ENCODE peak calls at places on chromosomes 4 and X, in nine cellular contexts. S is aorta; Y is NCI-H460; O is breast epithelium; F is activated T-helper 1 cell treated with anti-CD3 and anti-CD28 coated beads, Interleukin-12 subunit alpha, Interleukin-12 subunit beta, Interleukin-2, Interleukin-4 antibody, amounts not matched to agents 30 ng/mL and 10 ng/mL and 1 ng/mL, durations not matched to agents 14 hours and 24 hours and 36 hours; J is fibroblast of the conjunctiva; K is NAMALWA; D is skeletal muscle cell; R is cardiac muscle cell. G is an unnamed sample.

GRCh38 chrX:113586281-113586898 is 745.8 kb upstream of the AMOT start:
- DNase-seq in S (no peak), Y (no peak), O (no peak), F (no peak), J (no peak), K (no peak), D (no peak), R (no peak), G (no peak)

GRCh38 chr4:120111745-120112144 is 45.1 kb upstream of the MAD2L1 start:
- DNase-seq in S (no peak), Y (no peak), O (no peak), F (no peak), J (no peak), K (no peak), D (no peak), R (no peak), G (no peak)

GRCh38 chr4:112183252-112183651 is 38.0 kb downstream of the FAM241A start:
- DNase-seq in S (no peak), Y (no peak), O (no peak), F (no peak), J (no peak), K (no peak), D (no peak), R (no peak), G (no peak)

GRCh38 chrX:49934148-49934547 is 11.8 kb downstream of the CLCN5 start:
- DNase-seq in S (no peak), Y (no peak), O (no peak), F (no peak), J (no peak), K (no peak), D (no peak), R (no peak), G (no peak)

GRCh38 chrX:3518870-3519269 is 172.4 kb upstream of the MXRA5 start:
- DNase-seq in S (no peak), Y (peak), O (no peak), F (no peak), J (peak), K (no peak), D (peak), R (no peak), G (no peak)

GRCh38 chr4:74426101-74426500 is 18.8 kb upstream of the AREG start:
- DNase-seq in S (no peak), Y (no peak), O (no peak), F (no peak), J (peak), K (no peak), D (peak), R (no peak), G (no peak)

GRCh38 chr4:99863804-99864203 is 30.4 kb downstream of the LAMTOR3 start:
- DNase-seq in S (no peak), Y (peak), O (no peak), F (no peak), J (no peak), K (no peak), D (peak), R (no peak), G (no peak)

GRCh38 chrX:46737041-46737440 is 21.9 kb downstream of the SLC9A7 start:
- DNase-seq in S (no peak), Y (no peak), O (no peak), F (no peak), J (no peak), K (no peak), D (no peak), R (no peak), G (no peak)

GRCh38 chr4:7210818-7211217 is 18.5 kb downstream of the SORCS2 start:
- DNase-seq in S (no peak), Y (no peak), O (no peak), F (no peak), J (peak), K (no peak), D (peak), R (no peak), G (no peak)

GRCh38 chr4:83282049-83282535 is 2.5 kb downstream of the COQ2 start:
- DNase-seq in S (no peak), Y (peak), O (no peak), F (peak), J (peak), K (peak), D (peak), R (peak), G (peak)

GRCh38 chrX:17590892-17591740 is 146.2 kb upstream of the SCML1 start:
- DNase-seq in S (peak), Y (peak), O (no peak), F (peak), J (peak), K (peak), D (peak), R (peak), G (no peak)

GRCh38 chr4:7192252-7193039 is at the start of gene SORCS2:
- DNase-seq in S (peak), Y (peak), O (peak), F (peak), J (no peak), K (peak), D (no peak), R (peak), G (peak)

GRCh38 chr4:124432500-124432899 is 280.0 kb downstream of the ANKRD50 start:
- DNase-seq in S (no peak), Y (no peak), O (no peak), F (no peak), J (no peak), K (no peak), D (peak), R (no peak), G (no peak)

GRCh38 chr4:157804986-157805385 is 367.8 kb downstream of the GASK1B start:
- DNase-seq in S (no peak), Y (no peak), O (no peak), F (no peak), J (no peak), K (no peak), D (no peak), R (peak), G (no peak)

GRCh38 chr4:77001907-77002306 is 52.4 kb downstream of the SEPTIN11 start:
- DNase-seq in S (no peak), Y (no peak), O (no peak), F (no peak), J (no peak), K (no peak), D (no peak), R (peak), G (no peak)

GRCh38 chrX:31603411-31604120 is 531.7 kb upstream of the FTHL17 start:
- DNase-seq in S (no peak), Y (no peak), O (no peak), F (no peak), J (no peak), K (no peak), D (no peak), R (no peak), G (no peak)

GRCh38 chr4:10239982-10240654 is 123.5 kb upstream of the WDR1 start:
- DNase-seq in S (no peak), Y (no peak), O (no peak), F (no peak), J (no peak), K (peak), D (no peak), R (no peak), G (no peak)

GRCh38 chr4:79516114-79516513 is 108.1 kb upstream of the GK2 start:
- DNase-seq in S (no peak), Y (no peak), O (no peak), F (no peak), J (no peak), K (no peak), D (no peak), R (no peak), G (no peak)

GRCh38 chrX:24426340-24426913 is 38.7 kb upstream of the PDK3 start:
- DNase-seq in S (no peak), Y (no peak), O (no peak), F (no peak), J (no peak), K (peak), D (no peak), R (no peak), G (no peak)

GRCh38 chr4:78100060-78100459 is 42.9 kb downstream of the FRAS1 start:
- DNase-seq in S (no peak), Y (no peak), O (no peak), F (no peak), J (peak), K (no peak), D (peak), R (no peak), G (no peak)

GRCh38 chrX:140318306-140318705 is 186.6 kb downstream of the SOX3 start:
- DNase-seq in S (no peak), Y (no peak), O (no peak), F (no peak), J (no peak), K (no peak), D (no peak), R (no peak), G (no peak)

GRCh38 chrX:20530319-20530979 is 263.7 kb upstream of the RPS6KA3 start:
- DNase-seq in S (no peak), Y (peak), O (peak), F (peak), J (peak), K (peak), D (no peak), R (peak), G (peak)

GRCh38 chr4:150178161-150178560 is 99.9 kb downstream of the DCLK2 start:
- DNase-seq in S (no peak), Y (no peak), O (no peak), F (no peak), J (no peak), K (no peak), D (no peak), R (no peak), G (no peak)

GRCh38 chr4:146098978-146099377 is 76.5 kb upstream of the LSM6 start:
- DNase-seq in S (no peak), Y (no peak), O (no peak), F (no peak), J (no peak), K (no peak), D (no peak), R (no peak), G (no peak)

GRCh38 chrX:355329-356050 is 31.2 kb downstream of the PPP2R3B start:
- DNase-seq in S (peak), Y (no peak), O (no peak), F (no peak), J (no peak), K (no peak), D (no peak), R (no peak), G (no peak)

GRCh38 chr4:86117781-86118302 is 242.0 kb downstream of the MAPK10 start:
- DNase-seq in S (no peak), Y (no peak), O (no peak), F (no peak), J (peak), K (no peak), D (peak), R (no peak), G (no peak)

GRCh38 chr4:159227984-159228383 is 125.1 kb downstream of the RAPGEF2 start:
- DNase-seq in S (peak), Y (peak), O (no peak), F (no peak), J (peak), K (no peak), D (peak), R (peak), G (no peak)

GRCh38 chr4:56655209-56655626 is 25.9 kb downstream of the HOPX start:
- DNase-seq in S (no peak), Y (no peak), O (no peak), F (no peak), J (no peak), K (no peak), D (no peak), R (peak), G (no peak)